ENCODE peak calls at places on chromosomes 16 and 17, in seven cellular contexts. Z is upper lobe of right lung; C is heart right ventricle; P is CD4-positive, alpha-beta T cell; I is mucosa of descending colon; T is heart left ventricle; M is GM13976. L is an unnamed sample.

GRCh38 chr16:82192665-82193064 is 22.6 kb upstream of the MPHOSPH6 start:
- DNase-seq in Z (no peak), C (no peak), P (no peak), I (peak), T (no peak), M (no peak), L (peak)

GRCh38 chr16:90047714-90048346 is 28.6 kb upstream of the DBNDD1 start:
- DNase-seq in Z (no peak), C (no peak), P (no peak), I (no peak), T (no peak), M (peak), L (no peak)

GRCh38 chr16:23286131-23286532 is 16.0 kb upstream of the SCNN1B start:
- DNase-seq in Z (no peak), C (no peak), P (no peak), I (no peak), T (no peak), M (no peak), L (no peak)

GRCh38 chr17:4899341-4900230 is at the start of gene C17orf107:
- DNase-seq in Z (peak), C (peak), P (peak), I (peak), T (peak), M (peak), L (peak)

GRCh38 chr17:56592487-56593072 is 919 bp upstream of the NOG start:
- DNase-seq in Z (peak), C (peak), P (peak), I (peak), T (peak), M (peak), L (peak)

GRCh38 chr16:69443809-69444611 is 19.6 kb downstream of the CYB5B start:
- DNase-seq in Z (no peak), C (no peak), P (no peak), I (peak), T (peak), M (no peak), L (peak)

GRCh38 chr17:7034955-7035590 is 742 bp upstream of the SLC16A13 start:
- DNase-seq in Z (no peak), C (no peak), P (no peak), I (no peak), T (no peak), M (no peak), L (no peak)

GRCh38 chr16:72721981-72722380 is 325.9 kb downstream of the ZFHX3 start:
- DNase-seq in Z (no peak), C (no peak), P (no peak), I (no peak), T (no peak), M (no peak), L (no peak)

GRCh38 chr16:2432801-2433505 is 3.7 kb downstream of the CCNF start:
- DNase-seq in Z (peak), C (no peak), P (no peak), I (no peak), T (no peak), M (no peak), L (no peak)

GRCh38 chr16:2429771-2430663 is 770 bp downstream of the CCNF start:
- DNase-seq in Z (no peak), C (no peak), P (no peak), I (peak), T (no peak), M (peak), L (no peak)

GRCh38 chr16:2428787-2429036 is 535 bp upstream of the CCNF start:
- DNase-seq in Z (no peak), C (no peak), P (no peak), I (no peak), T (no peak), M (no peak), L (no peak)

GRCh38 chr16:2429037-2429770 is at the start of gene CCNF:
- DNase-seq in Z (peak), C (peak), P (peak), I (peak), T (peak), M (peak), L (peak)

GRCh38 chr16:2432286-2432685 is 3.0 kb downstream of the CCNF start:
- DNase-seq in Z (peak), C (no peak), P (no peak), I (no peak), T (no peak), M (no peak), L (no peak)
- TF ChIP-seq CTCF in Z (no peak), C (no peak), P (no peak), I (no peak), T (no peak), M (no peak), L (no peak)

GRCh38 chr17:27457731-27458523 is 1.7 kb downstream of the KSR1 start:
- DNase-seq in Z (no peak), C (no peak), P (no peak), I (no peak), T (no peak), M (peak), L (no peak)
- TF ChIP-seq CTCF in Z (no peak), C (no peak), P (no peak), I (no peak), T (no peak), M (no peak), L (no peak)

DNA sequence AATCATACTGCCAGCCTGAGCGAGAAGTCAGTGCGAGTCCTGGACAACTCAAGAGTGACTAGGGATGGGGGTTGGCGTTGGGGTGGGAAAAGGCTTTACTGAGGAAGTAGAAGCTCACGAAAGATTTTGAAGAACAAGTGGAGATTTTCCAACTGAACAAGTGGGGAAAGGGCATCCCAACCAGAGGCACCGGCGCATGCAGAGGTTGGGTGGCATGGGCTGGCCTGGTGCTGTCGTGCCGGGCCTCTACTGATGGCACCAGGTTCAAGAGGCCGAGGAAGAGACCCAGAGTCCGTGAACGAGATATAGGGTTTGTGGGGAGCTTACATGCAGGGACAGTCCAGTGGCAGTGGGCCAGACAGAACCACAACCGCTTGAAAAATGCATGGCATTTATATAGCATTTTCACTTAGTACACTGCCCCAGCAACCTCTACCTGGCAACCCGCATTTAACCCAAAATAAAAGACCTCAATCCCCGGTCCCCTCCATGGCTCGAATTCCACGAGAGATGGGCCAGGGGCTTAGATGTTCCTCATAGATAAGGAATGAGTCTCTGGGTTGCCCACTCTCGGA is 7.7 kb upstream of the ITGA3 start:
- DNase-seq in Z (no peak), C (no peak), P (no peak), I (no peak), T (no peak), M (no peak), L (no peak)
- TF ChIP-seq CTCF in Z (no peak), C (no peak), P (no peak), I (no peak), T (no peak), M (no peak), L (no peak)

GRCh38 chr16:57012353-57012752 is 23.0 kb downstream of the NLRC5 start:
- DNase-seq in Z (no peak), C (no peak), P (peak), I (no peak), T (no peak), M (no peak), L (no peak)
- TF ChIP-seq CTCF in Z (no peak), C (no peak), P (no peak), I (no peak), T (no peak), M (no peak), L (no peak)

GRCh38 chr17:33521784-33522183 is 228.7 kb upstream of the ASIC2 start:
- DNase-seq in Z (no peak), C (no peak), P (no peak), I (peak), T (no peak), M (peak), L (no peak)
- TF ChIP-seq CTCF in Z (peak), C (no peak), P (no peak), I (no peak), T (no peak), M (peak), L (no peak)

GRCh38 chr16:70723740-70724145 is 37.9 kb upstream of the MTSS2 start:
- DNase-seq in Z (no peak), C (no peak), P (no peak), I (no peak), T (no peak), M (no peak), L (no peak)

GRCh38 chr16:70726869-70727494 is 41.1 kb upstream of the MTSS2 start:
- DNase-seq in Z (no peak), C (peak), P (no peak), I (no peak), T (peak), M (no peak), L (no peak)

GRCh38 chr16:70725024-70725911 is 39.4 kb upstream of the MTSS2 start:
- DNase-seq in Z (peak), C (no peak), P (no peak), I (no peak), T (no peak), M (no peak), L (no peak)

GRCh38 chr16:70725912-70726828 is 40.3 kb upstream of the MTSS2 start:
- DNase-seq in Z (peak), C (peak), P (no peak), I (peak), T (peak), M (no peak), L (no peak)

GRCh38 chr16:70724146-70725023 is 38.5 kb upstream of the MTSS2 start:
- DNase-seq in Z (no peak), C (no peak), P (no peak), I (no peak), T (no peak), M (no peak), L (no peak)
- TF ChIP-seq CTCF in Z (no peak), C (no peak), P (no peak), I (no peak), T (no peak), M (no peak), L (no peak)

L was measured in natural killer cell.